ENCODE peak calls at places on chromosomes 4 and X, in seven cellular contexts. G, Y, H, F, M, J and P are unnamed samples.

GRCh38 chrX:39196192-39197102 is 395.2 kb downstream of the MID1IP1 start:
- DNase-seq in F (no peak), H (peak), M (no peak), J (peak), G (peak), Y (no peak), P (peak)

GRCh38 chr4:158131037-158131436 is 41.8 kb downstream of the GASK1B start:
- DNase-seq in Y (no peak), F (no peak), G (no peak), M (no peak), H (no peak), J (no peak), P (no peak)

GRCh38 chrX:120429776-120430535 is 39.1 kb downstream of the LAMP2 start:
- DNase-seq in F (no peak), G (peak), Y (no peak), H (no peak), J (no peak), M (no peak), P (peak)

GRCh38 chr4:123081971-123082370 is 159.6 kb upstream of the NUDT6 start:
- DNase-seq in H (no peak), G (no peak), Y (no peak), M (no peak), J (no peak), F (no peak), P (no peak)

GRCh38 chr4:139951051-139951450 is 202.9 kb downstream of the MAML3 start:
- DNase-seq in J (no peak), H (no peak), F (no peak), G (no peak), M (no peak), Y (no peak), P (peak)

GRCh38 chr4:43330288-43330687 is 437.8 kb downstream of the GRXCR1 start:
- DNase-seq in G (no peak), M (no peak), J (no peak), F (no peak), Y (no peak), H (no peak), P (peak)

GRCh38 chr4:109574443-109574850 is 14.4 kb downstream of the MCUB start:
- DNase-seq in G (no peak), Y (no peak), F (peak), M (peak), H (no peak), J (no peak), P (peak)

GRCh38 chrX:11558972-11559371 is 106.7 kb downstream of the ARHGAP6 start:
- DNase-seq in H (no peak), F (peak), Y (no peak), J (peak), G (no peak), M (peak), P (no peak)

GRCh38 chrX:17689971-17690409 is 47.3 kb upstream of the SCML1 start:
- DNase-seq in H (no peak), M (peak), F (peak), J (peak), Y (no peak), G (no peak), P (peak)

DNA sequence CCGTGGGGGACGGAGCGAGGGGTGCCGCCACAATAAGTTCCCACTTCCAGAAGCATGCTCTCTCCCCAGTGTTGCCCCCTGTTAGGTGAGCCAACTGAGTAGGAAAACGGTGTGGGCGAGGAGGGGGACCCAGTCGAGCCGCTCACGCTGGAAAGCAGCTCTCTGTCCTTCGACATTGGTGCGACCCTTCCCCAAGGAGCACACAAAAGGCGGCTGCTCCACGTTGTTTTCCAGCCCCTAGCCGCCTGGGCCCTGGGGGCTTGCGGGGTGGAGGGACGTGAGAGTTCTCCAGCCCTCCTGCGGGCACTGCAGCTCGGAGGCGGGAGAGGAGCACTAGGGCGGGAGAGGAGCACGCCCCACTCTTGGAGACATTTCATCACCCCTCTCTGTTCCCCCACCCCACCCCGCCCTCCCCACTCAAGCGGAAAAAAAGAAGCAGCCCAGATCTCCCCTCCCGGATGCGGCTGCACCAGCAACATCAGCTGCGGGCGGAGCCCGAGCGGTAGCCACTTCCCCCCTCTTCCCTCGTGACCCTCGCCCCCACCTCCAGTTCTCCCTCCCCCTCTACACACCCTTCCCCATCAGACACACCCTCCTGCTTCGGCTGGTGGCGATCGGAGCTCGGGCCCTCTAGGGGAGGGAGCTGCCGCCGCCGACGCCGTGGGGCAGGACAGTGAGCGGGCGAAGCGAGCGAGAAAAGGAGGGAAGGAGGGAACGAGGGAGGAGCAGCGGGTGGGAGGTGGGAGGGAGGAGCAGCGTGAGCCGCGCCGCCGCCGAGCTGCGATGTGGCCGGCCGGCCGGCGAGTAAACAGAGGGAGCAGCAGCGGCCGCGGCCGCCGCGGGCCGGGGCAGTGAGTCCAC is at the start of gene DOCK11:
- DNase-seq in M (peak), Y (peak), G (peak), J (peak), H (peak), F (peak), P (peak)
- H3K4me3 ChIP-seq in M (peak), Y (peak), G (peak), J (peak), H (peak), F (peak), P (peak)

GRCh38 chr4:188417181-188417580 is 277.9 kb downstream of the TRIML1 start:
- DNase-seq in G (no peak), Y (no peak), F (no peak), H (no peak), M (peak), J (no peak), P (no peak)
- TF ChIP-seq CTCF in G (no peak), Y (no peak), F (no peak), H (no peak), M (peak), J (no peak), P (no peak)

GRCh38 chrX:77446029-77446585 is 1.1 kb upstream of the FGF16 start:
- DNase-seq in G (no peak), M (no peak), Y (no peak), F (peak), H (no peak), J (no peak), P (no peak)
- H3K4me3 ChIP-seq in G (peak), M (peak), Y (peak), F (peak), H (peak), J (no peak), P (peak)

DNA sequence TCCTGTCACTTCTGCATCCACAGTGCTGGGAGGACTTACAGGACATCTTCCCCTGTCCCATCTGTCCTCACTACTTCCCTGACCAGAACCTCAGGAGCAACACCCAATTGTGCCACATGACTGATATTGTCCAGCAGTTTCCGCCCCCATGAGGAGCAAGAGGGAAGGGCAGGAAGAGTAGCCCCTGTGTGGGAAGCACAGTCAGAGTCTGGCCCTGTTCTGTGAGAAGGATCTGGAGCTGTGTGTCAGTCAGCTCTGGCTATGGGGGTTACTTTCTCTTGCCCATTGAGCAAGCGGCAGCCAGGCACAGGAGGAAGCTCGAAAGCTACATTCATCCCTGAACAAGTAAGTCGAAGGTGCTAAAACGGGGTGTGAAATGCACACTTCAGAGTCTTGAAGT is 14.8 kb upstream of the TRIM60 start:
- DNase-seq in J (no peak), H (no peak), Y (no peak), F (no peak), G (no peak), M (peak), P (peak)
- TF ChIP-seq CTCF in J (no peak), H (peak), Y (no peak), F (no peak), G (peak), M (peak), P (peak)

GRCh38 chr4:138894688-138895087 is 120.9 kb upstream of the NOCT start:
- DNase-seq in F (no peak), J (no peak), G (no peak), H (no peak), Y (no peak), M (no peak), P (no peak)

GRCh38 chr4:138898282-138898681 is 117.3 kb upstream of the NOCT start:
- DNase-seq in M (no peak), H (no peak), F (no peak), J (no peak), G (no peak), Y (no peak), P (peak)

GRCh38 chr4:138899999-138900398 is 115.6 kb upstream of the NOCT start:
- DNase-seq in G (no peak), Y (no peak), M (no peak), J (no peak), F (no peak), H (no peak), P (no peak)

GRCh38 chr4:138901177-138901576 is 114.4 kb upstream of the NOCT start:
- DNase-seq in J (no peak), M (no peak), Y (no peak), G (no peak), F (no peak), H (no peak), P (peak)

DNA sequence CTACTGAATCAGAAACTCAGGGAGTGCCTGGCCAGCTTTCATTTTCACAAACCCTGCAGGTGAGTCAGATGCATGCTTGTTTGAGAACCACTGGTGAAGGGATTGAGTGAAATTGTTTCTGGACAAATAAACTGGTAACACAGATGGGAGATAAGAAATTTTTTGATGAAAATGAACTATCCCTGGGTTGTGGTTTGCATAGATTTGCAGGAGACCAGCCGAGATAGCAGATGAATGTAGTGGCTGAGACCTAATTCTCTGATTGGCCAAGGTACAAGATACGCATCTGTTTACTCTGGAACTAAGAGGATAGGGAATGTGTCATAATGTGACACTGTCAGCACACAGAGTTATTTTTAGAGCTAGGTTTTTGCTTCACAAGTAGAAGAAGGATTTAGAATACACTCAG is 117.8 kb upstream of the NOCT start:
- DNase-seq in J (no peak), G (no peak), F (no peak), H (no peak), Y (no peak), M (peak), P (peak)
- H3K4me3 ChIP-seq in J (no peak), G (no peak), F (no peak), H (no peak), Y (no peak), M (no peak), P (no peak)